ENCODE peak calls at places on chromosomes 12 and 14, in eight cellular contexts. V is activated T-cell treated with anti-CD3 and anti-CD28 coated beads, Interleukin-2, amount 50 U/mL, for 1 hour; J is CD4-positive, alpha-beta T cell; M is GM19239; G is cardiac fibroblast; X is activated naive CD8-positive, alpha-beta T cell treated with anti-CD3 and anti-CD28 coated beads, Interleukin-2, amount 50 U/mL, for 24 hours; F is lower lobe of right lung; U is natural killer cell. N is an unnamed sample.

GRCh38 chr14:85415015-85415712 is 114.8 kb upstream of the FLRT2 start:
- DNase-seq in M (no peak), V (no peak), G (peak), X (no peak), J (no peak), U (no peak), F (no peak), N (no peak)

GRCh38 chr12:32407795-32408194 is 8.4 kb downstream of the FGD4 start:
- DNase-seq in F (no peak), V (no peak), J (no peak), M (no peak), U (no peak), X (no peak), G (no peak), N (no peak)

GRCh38 chr14:54567634-54568561 is 970 bp downstream of the SAMD4A start:
- DNase-seq in J (peak), G (peak), V (peak), M (peak), F (peak), U (peak), X (peak), N (peak)

GRCh38 chr14:69865701-69866365 is 13.4 kb upstream of the SMOC1 start:
- DNase-seq in U (no peak), J (no peak), F (no peak), V (no peak), G (no peak), M (no peak), X (no peak), N (no peak)

GRCh38 chr12:85814116-85814515 is 22.1 kb downstream of the RASSF9 start:
- DNase-seq in U (no peak), F (no peak), J (no peak), M (no peak), X (no peak), G (no peak), V (no peak), N (no peak)

GRCh38 chr14:61489002-61489401 is 167.6 kb downstream of the PRKCH start:
- DNase-seq in M (no peak), U (no peak), G (no peak), X (no peak), V (no peak), F (no peak), J (no peak), N (peak)

GRCh38 chr14:43479751-43480150 is 1027.3 kb downstream of the FSCB start:
- DNase-seq in G (no peak), V (no peak), X (no peak), J (no peak), F (no peak), U (no peak), M (no peak), N (no peak)

GRCh38 chr12:100141998-100142850 is 450 bp downstream of the BLTP3B start:
- DNase-seq in V (no peak), M (no peak), X (peak), F (peak), U (no peak), G (no peak), J (peak), N (peak)

GRCh38 chr12:78209851-78210493 is 379.3 kb downstream of the NAV3 start:
- DNase-seq in J (no peak), F (no peak), G (peak), X (no peak), M (no peak), V (no peak), U (no peak), N (no peak)

GRCh38 chr14:25050494-25051170 is 685 bp upstream of the STXBP6 start:
- DNase-seq in V (no peak), J (no peak), F (no peak), G (peak), M (no peak), U (no peak), X (no peak), N (no peak)

GRCh38 chr14:64253672-64254071 is 40.5 kb downstream of the ESR2 start:
- DNase-seq in J (no peak), X (no peak), G (peak), U (no peak), F (no peak), M (no peak), V (no peak), N (no peak)

GRCh38 chr12:96237035-96237434 is 42.9 kb downstream of the ELK3 start:
- DNase-seq in V (no peak), G (no peak), F (no peak), X (no peak), U (no peak), M (no peak), J (no peak), N (no peak)

GRCh38 chr12:7678744-7679143 is 13.0 kb upstream of the APOBEC1 start:
- DNase-seq in G (no peak), X (no peak), U (no peak), F (no peak), V (no peak), J (no peak), M (no peak), N (no peak)

GRCh38 chr12:116882742-116883141 is 1.5 kb upstream of the HRK start:
- DNase-seq in U (no peak), X (no peak), V (no peak), G (peak), J (no peak), F (no peak), M (no peak), N (no peak)

GRCh38 chr14:87805315-87805723 is 187.7 kb downstream of the GALC start:
- DNase-seq in F (no peak), V (peak), U (peak), G (peak), M (peak), J (peak), X (peak), N (peak)

GRCh38 chr14:68507544-68508081 is 285.3 kb downstream of the ZFP36L1 start:
- DNase-seq in J (peak), V (peak), X (no peak), F (no peak), G (no peak), U (no peak), M (no peak), N (no peak)

GRCh38 chr12:117671734-117672133 is 297.1 kb downstream of the KSR2 start:
- DNase-seq in G (no peak), F (no peak), M (peak), X (no peak), U (no peak), V (no peak), J (no peak), N (peak)

N was measured in K562.